ENCODE peak calls at places on chromosomes 2 and 18, in five cellular contexts. O is GM23338, T is breast epithelium, G is hepatocyte, D is RWPE1. N is an unnamed sample.

GRCh38 chr2:233999182-233999581 is 51.3 kb upstream of the SPP2 start:
- DNase-seq in G (no peak), D (no peak), T (no peak), O (peak; percentile 21), N (no peak)

GRCh38 chr2:52995439-52995838 is 772.2 kb upstream of the CHAC2 start:
- DNase-seq in D (no peak), T (no peak), O (no peak), G (no peak), N (no peak)

GRCh38 chr2:20378891-20379519 is 28.4 kb upstream of the PUM2 start:
- DNase-seq in D (peak; percentile 60), O (peak; percentile 84), G (peak; percentile 92), T (peak; percentile 76), N (no peak)

GRCh38 chr18:23805898-23806297 is 116.6 kb downstream of the LAMA3 start:
- DNase-seq in G (no peak), O (no peak), D (no peak), T (no peak), N (no peak)

GRCh38 chr2:219639356-219639755 is 11.9 kb downstream of the SLC4A3 start:
- DNase-seq in D (no peak), T (no peak), G (no peak), O (no peak), N (no peak)

GRCh38 chr18:3703732-3704176 is 253.8 kb downstream of the TGIF1 start:
- DNase-seq in T (no peak), G (peak; percentile 83), D (peak; percentile 64), O (peak; percentile 81), N (peak; percentile 28)

GRCh38 chr2:62362561-62362960 is 143.4 kb downstream of the TMEM17 start:
- DNase-seq in O (peak; percentile 47), T (no peak), D (peak; percentile 76), G (peak; percentile 35), N (peak; percentile 52)

GRCh38 chr2:120299561-120299960 is 46.4 kb upstream of the INHBB start:
- DNase-seq in D (no peak), G (no peak), O (no peak), T (no peak), N (no peak)

GRCh38 chr2:226618875-226619605 is 180.6 kb downstream of the IRS1 start:
- DNase-seq in O (no peak), G (peak; percentile 43), T (no peak), D (no peak), N (no peak)

GRCh38 chr2:176913955-176914354 is 298.6 kb upstream of the HNRNPA3 start:
- DNase-seq in G (no peak), D (no peak), T (no peak), O (no peak), N (no peak)

GRCh38 chr2:222982010-222982908 is 69.7 kb upstream of the KCNE4 start:
- DNase-seq in T (no peak), O (peak; percentile 42), G (peak; percentile 81), D (no peak), N (peak; percentile 52)

GRCh38 chr2:118667964-118668363 is 179.5 kb downstream of the EN1 start:
- DNase-seq in G (no peak), D (no peak), T (no peak), O (no peak), N (no peak)

GRCh38 chr2:96617012-96617411 is 21.1 kb downstream of the KANSL3 start:
- DNase-seq in T (no peak), D (no peak), O (no peak), G (no peak), N (no peak)

GRCh38 chr2:41933035-41933429 is 114.8 kb upstream of the PKDCC start:
- DNase-seq in D (no peak), G (no peak), O (no peak), T (no peak), N (no peak)

GRCh38 chr2:203327918-203328734 is at the start of gene ABI2:
- DNase-seq in O (peak; percentile 96), T (peak; percentile 70), D (peak; percentile 86), G (peak; percentile 94), N (peak; percentile 44)

GRCh38 chr18:31247574-31248199 is 70.3 kb upstream of the DSG1 start:
- DNase-seq in G (no peak), D (peak; percentile 27), T (no peak), O (no peak), N (peak; percentile 68)

GRCh38 chr2:62074233-62074632 is 121.7 kb upstream of the B3GNT2 start:
- DNase-seq in T (no peak), D (no peak), O (peak; percentile 56), G (no peak), N (no peak)

GRCh38 chr2:38274286-38275276 is 102.5 kb downstream of the ATL2 start:
- DNase-seq in O (peak; percentile 78), G (peak; percentile 80), D (peak; percentile 73), T (no peak), N (peak; percentile 63)

GRCh38 chr2:7773362-7773973 is 856.3 kb downstream of the RNF144A start:
- DNase-seq in G (no peak), O (no peak), D (peak; percentile 17), T (no peak), N (peak; percentile 80)

GRCh38 chr18:48027401-48027931 is 97.0 kb upstream of the SMAD2 start:
- DNase-seq in T (no peak), G (no peak), O (no peak), D (no peak), N (no peak)

GRCh38 chr2:42178335-42178734 is 9.2 kb downstream of the EML4 start:
- DNase-seq in T (no peak), D (no peak), G (no peak), O (no peak), N (no peak)

GRCh38 chr2:4217737-4218136 is 514.4 kb downstream of the DCDC2C start:
- DNase-seq in O (no peak), T (no peak), D (no peak), G (no peak), N (no peak)

GRCh38 chr2:169828141-169828811 is 1.0 kb downstream of the UBR3 start:
- DNase-seq in D (peak; percentile 46), O (peak; percentile 27), T (no peak), G (peak; percentile 49), N (no peak)

GRCh38 chr2:105764059-105764458 is 19.3 kb downstream of the NCK2 start:
- DNase-seq in T (no peak), D (no peak), O (no peak), G (no peak), N (no peak)

GRCh38 chr2:237096201-237096600 is 10.5 kb downstream of the COPS8 start:
- DNase-seq in G (no peak), T (no peak), D (no peak), O (no peak), N (no peak)

GRCh38 chr2:196112408-196113039 is 43.9 kb upstream of the DNAH7 start:
- DNase-seq in D (peak; percentile 59), G (no peak), O (peak; percentile 66), T (no peak), N (peak; percentile 75)

GRCh38 chr18:52813637-52814416 is 473.8 kb downstream of the DCC start:
- DNase-seq in O (no peak), G (no peak), D (no peak), T (no peak), N (no peak)

GRCh38 chr2:239599299-239599698 is 198.5 kb upstream of the HDAC4 start:
- DNase-seq in T (peak; percentile 43), G (no peak), O (no peak), D (no peak), N (no peak)

GRCh38 chr2:121705390-121705789 is 31.3 kb downstream of the NIFK start:
- DNase-seq in D (no peak), O (no peak), G (no peak), T (no peak), N (no peak)

GRCh38 chr2:168244318-168244717 is 3.1 kb downstream of the STK39 start:
- DNase-seq in G (peak; percentile 43), D (peak; percentile 57), T (no peak), O (no peak), N (peak; percentile 64)

GRCh38 chr2:168245074-168245825 is 2.1 kb downstream of the STK39 start:
- DNase-seq in O (no peak), D (peak; percentile 38), T (no peak), G (no peak), N (no peak)

GRCh38 chr2:168241208-168241607 is 6.2 kb downstream of the STK39 start:
- DNase-seq in O (peak; percentile 20), D (no peak), T (no peak), G (no peak), N (peak; percentile 35)

GRCh38 chr2:168241746-168242145 is 5.6 kb downstream of the STK39 start:
- DNase-seq in G (no peak), T (no peak), O (no peak), D (no peak), N (no peak)

GRCh38 chr2:168243061-168243460 is 4.3 kb downstream of the STK39 start:
- DNase-seq in D (no peak), O (no peak), G (no peak), T (no peak), N (no peak)
- H3K27ac ChIP-seq in D (no peak overlapping the region), O (no peak overlapping the region), G (no peak overlapping the region), T (no peak overlapping the region), N (no peak overlapping the region)

GRCh38 chr2:189128961-189129360 is 50.6 kb downstream of the COL5A2 start:
- DNase-seq in O (no peak), D (no peak), G (no peak), T (no peak), N (no peak)

GRCh38 chr2:189134485-189134884 is 45.1 kb downstream of the COL5A2 start:
- DNase-seq in O (no peak), D (no peak), T (no peak), G (no peak), N (no peak)

GRCh38 chr2:189131986-189132385 is 47.6 kb downstream of the COL5A2 start:
- DNase-seq in T (no peak), G (no peak), O (no peak), D (no peak), N (no peak)

GRCh38 chr2:189127756-189128155 is 51.8 kb downstream of the COL5A2 start:
- DNase-seq in D (no peak), G (no peak), T (no peak), O (no peak), N (no peak)

GRCh38 chr2:189129971-189130370 is 49.6 kb downstream of the COL5A2 start:
- DNase-seq in O (no peak), T (no peak), D (no peak), G (no peak), N (peak; percentile 74)
- H3K27ac ChIP-seq in O (no peak overlapping the region), T (no peak overlapping the region), D (no peak overlapping the region), G (no peak overlapping the region), N (no peak overlapping the region)

GRCh38 chr18:50638623-50639398 is 78.9 kb downstream of the MAPK4 start:
- DNase-seq in D (no peak), O (peak; percentile 73), G (no peak), T (no peak), N (no peak)
- H3K27ac ChIP-seq in D (no peak overlapping the region), O (no peak overlapping the region), G (no peak overlapping the region), T (no peak overlapping the region), N (no peak overlapping the region)

DNA sequence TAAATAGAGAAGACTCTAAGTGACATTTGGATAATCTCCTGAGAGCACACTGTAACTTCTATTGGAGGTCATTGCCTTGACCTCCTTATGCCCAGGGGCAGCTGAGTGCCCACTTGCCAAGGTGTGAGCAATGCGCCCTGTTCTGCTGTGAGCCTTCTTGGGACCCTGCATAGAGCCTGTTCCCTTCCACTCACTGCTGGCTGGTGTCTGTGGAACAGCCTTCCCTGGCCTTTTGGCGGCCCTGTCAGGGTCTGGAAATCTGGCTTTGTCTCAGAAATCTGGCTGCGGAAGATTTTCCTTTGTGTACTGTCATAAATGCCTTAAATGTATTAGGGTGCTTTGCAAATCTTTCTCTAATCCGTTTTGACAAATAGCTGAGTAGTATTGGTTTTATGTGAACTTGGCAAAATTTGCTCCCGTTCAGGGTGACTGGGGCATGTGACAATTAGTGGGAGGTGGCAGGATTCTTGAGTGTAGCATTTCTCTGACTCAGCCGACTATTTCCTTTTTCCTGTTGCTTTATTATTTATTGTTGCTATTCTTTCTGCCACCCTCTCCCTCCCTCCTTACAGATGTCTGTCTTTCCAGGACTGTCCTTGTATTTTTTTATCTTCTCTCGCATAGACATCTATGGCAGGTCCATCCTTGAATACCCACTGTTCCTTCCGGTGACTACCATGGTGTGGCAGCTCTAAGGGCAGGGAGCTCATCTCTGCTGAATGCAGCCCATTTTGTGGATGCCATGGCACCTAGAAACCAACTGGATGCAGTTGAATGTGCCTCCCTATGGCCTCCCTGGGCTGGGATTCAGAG is 41.8 kb downstream of the LDLRAD4 start:
- DNase-seq in O (no peak), G (no peak), D (no peak), T (no peak), N (no peak)
- H3K27ac ChIP-seq in O (no peak overlapping the region), G (no peak overlapping the region), D (no peak overlapping the region), T (peak overlapping the region; percentile 84), N (no peak overlapping the region)

N was measured in foreskin keratinocyte.